ENCODE peak calls at places on chromosome 19, in four cellular contexts. O is IMR-90, E is stomach, X is heart left ventricle. S is an unnamed sample. For H3K4me1, the result is how much of the 10 kb centered on the place peaks cover.

GRCh38 chr19:36417752-36418286 is 625 bp downstream of the ZFP82 start:
- DNase-seq in O (no peak), E (no peak), X (no peak), S (no peak)

GRCh38 chr19:1618157-1619093 is 13.2 kb upstream of the UQCR11 start:
- DNase-seq in O (no peak), E (peak), X (no peak), S (no peak)

GRCh38 chr19:49155005-49155826 is at the start of gene HRC:
- DNase-seq in O (no peak), E (no peak), X (peak), S (no peak)

GRCh38 chr19:52946322-52947310 is 16.1 kb downstream of the ZNF816 start:
- DNase-seq in O (peak), E (peak), X (peak), S (no peak)

GRCh38 chr19:45553464-45553863 is 31.1 kb downstream of the OPA3 start:
- DNase-seq in O (no peak), E (peak), X (no peak), S (no peak)

GRCh38 chr19:5903054-5903501 is 512 bp downstream of the NDUFA11 start:
- DNase-seq in O (peak), E (no peak), X (no peak), S (no peak)

GRCh38 chr19:35249848-35250711 is 1.3 kb downstream of the LSR start:
- DNase-seq in O (no peak), E (no peak), X (no peak), S (no peak)

GRCh38 chr19:3029070-3029923 is at the start of gene TLE2:
- DNase-seq in O (no peak), E (peak), X (no peak), S (no peak)

GRCh38 chr19:29680447-29680846 is 15.2 kb downstream of the PLEKHF1 start:
- DNase-seq in O (no peak), E (peak), X (peak), S (peak)
- TF ChIP-seq POLR2A in O (no peak), E (no peak), X (no peak), S (no peak)

DNA sequence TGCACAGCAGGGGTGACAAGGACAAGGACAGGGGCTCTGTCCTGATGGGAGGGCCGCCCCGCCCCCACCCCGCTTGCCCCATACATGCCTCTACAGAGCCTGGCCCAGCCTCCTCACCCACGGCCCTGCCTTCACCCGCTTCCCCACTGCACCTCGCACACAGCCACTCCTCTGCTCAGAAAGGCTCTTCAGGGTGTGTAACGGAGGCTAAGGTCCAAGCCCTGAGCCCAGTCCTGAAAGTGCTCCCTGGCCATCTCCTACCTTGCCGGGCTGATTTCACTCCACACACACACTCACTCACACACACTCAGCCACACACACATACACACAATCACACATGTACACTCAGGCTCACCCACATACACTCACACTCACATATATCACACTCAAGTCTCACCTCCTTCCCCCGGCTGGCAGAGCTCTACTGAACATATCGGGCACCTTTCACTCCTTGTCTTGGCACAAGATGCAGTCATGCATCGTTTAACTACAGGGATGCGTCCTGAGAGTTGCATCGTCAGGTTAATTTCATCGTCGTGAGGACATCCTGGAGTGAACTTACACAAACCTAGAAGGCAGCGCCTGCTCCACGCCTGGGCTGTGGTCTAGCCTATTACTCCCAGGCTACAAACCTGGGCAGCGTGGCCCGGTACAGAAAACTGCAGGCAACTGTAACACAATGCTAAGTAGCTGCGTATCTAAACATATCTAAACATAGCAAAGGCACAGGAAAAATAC is 13.2 kb downstream of the EPS15L1 start:
- DNase-seq in O (no peak), E (no peak), X (no peak), S (no peak)
- H3K27ac ChIP-seq in O (no peak), E (no peak), X (peak), S (no peak)

DNA sequence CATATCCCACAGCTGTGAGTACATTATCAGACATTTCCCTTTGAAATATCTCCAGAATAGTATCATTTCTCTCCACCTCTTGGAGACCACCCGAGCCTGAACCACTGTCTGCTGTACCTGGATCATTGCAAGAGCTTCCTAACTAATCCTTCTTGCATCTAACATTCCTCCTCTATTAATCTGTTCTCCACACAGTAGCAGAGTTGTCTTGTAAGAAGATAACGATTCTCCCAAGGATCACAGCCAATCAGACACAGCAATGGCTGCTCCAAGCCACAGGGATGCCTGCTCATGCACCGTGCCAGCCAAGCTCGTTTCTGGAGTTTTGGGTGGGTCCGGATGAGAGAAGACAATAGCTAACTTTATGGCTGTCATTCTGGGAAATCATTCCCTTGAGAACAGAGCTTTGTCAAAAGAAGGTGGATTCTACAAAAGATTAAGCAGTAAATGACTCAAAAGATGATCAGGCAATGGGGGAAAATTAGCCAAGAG is 14.5 kb upstream of the LAIR1 start:
- DNase-seq in O (no peak), E (no peak), X (no peak), S (no peak)
- H3K4me1 ChIP-seq in O (under half), E (under half), X (half or more), S (under half)

DNA sequence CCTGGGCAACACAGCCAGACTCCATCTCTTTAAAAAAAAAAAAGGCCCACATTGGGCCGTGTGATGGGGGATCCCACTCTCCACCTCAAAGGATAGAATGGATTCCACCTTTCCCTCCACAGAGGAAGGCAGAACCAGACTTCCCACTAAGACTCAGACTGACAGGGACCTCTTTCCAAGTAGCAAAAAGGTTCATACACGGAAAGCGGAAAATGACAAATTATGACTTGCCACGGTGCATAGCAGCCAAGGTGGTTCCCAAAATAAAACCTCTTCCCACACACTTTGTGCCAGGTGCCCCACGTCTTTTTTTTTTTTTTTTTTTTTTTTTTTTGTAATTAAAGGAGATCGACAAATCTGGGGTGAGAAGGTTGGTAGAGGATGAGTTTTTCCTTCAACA is 14.4 kb upstream of the TTYH1 start:
- DNase-seq in O (no peak), E (no peak), X (no peak), S (no peak)
- TF ChIP-seq POLR2A in O (no peak), E (no peak), X (no peak), S (no peak)

S was measured in esophagus squamous epithelium.